ENCODE peak calls at places on chromosomes 6 and 20, in eight cellular contexts. F is choroid plexus epithelial cell, U is NCI-H446, L is left ventricle myocardium superior, N is Peyer's patch, Q is myocyte, C is GM23248, E is EL. A is an unnamed sample.

GRCh38 chr20:58366016-58366415 is 23.0 kb upstream of the VAPB start:
- DNase-seq in E (no peak), U (no peak), C (no peak), Q (no peak), L (no peak), N (no peak), F (no peak), A (no peak)

GRCh38 chr6:16698988-16699868 is 62.0 kb downstream of the ATXN1 start:
- DNase-seq in E (peak), F (peak), N (no peak), U (no peak), C (peak), L (no peak), Q (peak), A (peak)

GRCh38 chr6:149140137-149140909 is 177.2 kb upstream of the TAB2 start:
- DNase-seq in E (no peak), C (no peak), Q (no peak), F (peak), L (no peak), N (no peak), U (no peak), A (no peak)

GRCh38 chr6:3742426-3743344 is 8.8 kb downstream of the PXDC1 start:
- DNase-seq in F (peak), U (peak), E (peak), C (peak), Q (peak), N (peak), L (peak), A (peak)

GRCh38 chr20:40683221-40683893 is 5.7 kb downstream of the MAFB start:
- DNase-seq in N (no peak), L (peak), E (no peak), C (peak), F (peak), U (no peak), Q (no peak), A (no peak)

GRCh38 chr6:152748843-152749242 is 1.8 kb upstream of the VIP start:
- DNase-seq in F (peak), N (no peak), L (no peak), Q (peak), U (no peak), E (no peak), C (peak), A (peak)

GRCh38 chr6:112234596-112234995 is 19.8 kb downstream of the LAMA4 start:
- DNase-seq in L (no peak), E (no peak), U (no peak), C (peak), F (peak), Q (no peak), N (no peak), A (no peak)

GRCh38 chr6:20319520-20320357 is 81.9 kb upstream of the E2F3 start:
- DNase-seq in N (no peak), Q (no peak), E (no peak), L (peak), U (no peak), C (no peak), F (no peak), A (no peak)

GRCh38 chr6:144678844-144679243 is 393.7 kb downstream of the UTRN start:
- DNase-seq in N (no peak), F (peak), E (peak), L (no peak), C (peak), U (no peak), Q (peak), A (peak)

GRCh38 chr20:58482416-58482815 is 32.8 kb downstream of the APCDD1L start:
- DNase-seq in N (no peak), U (no peak), L (no peak), C (peak), E (no peak), F (peak), Q (no peak), A (peak)

GRCh38 chr6:44051516-44051915 is 75.7 kb downstream of the MRPL14 start:
- DNase-seq in Q (peak), C (peak), E (peak), L (no peak), N (no peak), U (no peak), F (peak), A (peak)

GRCh38 chr20:37688093-37688492 is 5.7 kb upstream of the CTNNBL1 start:
- DNase-seq in E (no peak), N (no peak), U (no peak), F (no peak), L (no peak), Q (no peak), C (no peak), A (no peak)

GRCh38 chr20:21702553-21703467 is 2.7 kb upstream of the PAX1 start:
- DNase-seq in L (peak), Q (peak), N (no peak), F (peak), E (peak), U (peak), C (peak), A (peak)

GRCh38 chr20:63738687-63739128 is 868 bp upstream of the SLC2A4RG start:
- DNase-seq in Q (peak), N (peak), F (peak), L (peak), U (no peak), C (peak), E (no peak), A (no peak)

GRCh38 chr20:1185316-1185741 is 548 bp upstream of the TMEM74B start:
- DNase-seq in L (peak), F (no peak), Q (no peak), U (no peak), E (no peak), C (peak), N (peak), A (no peak)

GRCh38 chr20:507933-508332 is 35.7 kb downstream of the CSNK2A1 start:
- DNase-seq in E (no peak), L (no peak), N (no peak), C (no peak), U (no peak), F (no peak), Q (no peak), A (no peak)

GRCh38 chr6:52399511-52400315 is 20.4 kb upstream of the EFHC1 start:
- DNase-seq in U (no peak), E (peak), C (peak), N (no peak), F (peak), Q (peak), L (no peak), A (peak)

GRCh38 chr6:100176321-100176950 is 182.4 kb upstream of the MCHR2 start:
- DNase-seq in E (peak), L (no peak), F (peak), U (no peak), C (peak), N (no peak), Q (peak), A (peak)

GRCh38 chr6:52712136-52712535 is 41.2 kb downstream of the TMEM14A start:
- DNase-seq in L (no peak), N (no peak), F (peak), Q (no peak), E (peak), C (peak), U (no peak), A (peak)

GRCh38 chr6:156336096-156336495 is 441.1 kb upstream of the ARID1B start:
- DNase-seq in F (no peak), Q (no peak), N (no peak), C (no peak), L (no peak), E (no peak), U (no peak), A (no peak)

GRCh38 chr20:17811605-17811965 is 111.8 kb downstream of the BANF2 start:
- DNase-seq in U (no peak), L (no peak), N (no peak), Q (no peak), F (no peak), C (no peak), E (no peak), A (no peak)

A was measured in LHCN-M2.